ENCODE peak calls at places on chromosomes 1 and 21, in nine cellular contexts. One of them, this sample, is unnamed.
A peak's percentile ranks its signal among the peaks of the same experiment; 100 is the strongest.

GRCh38 chr1:10692401-10693021 is 103.9 kb downstream of the CASZ1 start:
- DNase-seq in GM12878: no peak
- DNase-seq in fibroblast of lung: no peak
- DNase-seq in IMR-90: no peak
- DNase-seq in neural progenitor cell: peak; percentile 57
- DNase-seq in H1: no peak
- DNase-seq in H9: no peak
- DNase-seq in astrocyte: no peak
- DNase-seq in HCT116: peak; percentile 19
- DNase-seq in this sample: no peak

GRCh38 chr1:1858382-1859086 is 32.4 kb downstream of the GNB1 start:
- DNase-seq in GM12878: no peak
- DNase-seq in fibroblast of lung: peak; percentile 87
- DNase-seq in IMR-90: peak; percentile 81
- DNase-seq in neural progenitor cell: peak; percentile 56
- DNase-seq in H1: no peak
- DNase-seq in H9: peak; percentile 55
- DNase-seq in astrocyte: peak; percentile 73
- DNase-seq in HCT116: no peak
- DNase-seq in this sample: no peak

GRCh38 chr1:187001198-187001904 is 172.6 kb downstream of the PLA2G4A start:
- DNase-seq in GM12878: no peak
- DNase-seq in fibroblast of lung: peak; percentile 85
- DNase-seq in IMR-90: peak; percentile 91
- DNase-seq in neural progenitor cell: no peak
- DNase-seq in H1: no peak
- DNase-seq in H9: no peak
- DNase-seq in astrocyte: peak; percentile 96
- DNase-seq in HCT116: no peak
- DNase-seq in this sample: peak; percentile 59

GRCh38 chr1:5891141-5891540 is 101.1 kb downstream of the NPHP4 start:
- DNase-seq in GM12878: no peak
- DNase-seq in fibroblast of lung: no peak
- DNase-seq in IMR-90: no peak
- DNase-seq in neural progenitor cell: no peak
- DNase-seq in H1: no peak
- DNase-seq in H9: no peak
- DNase-seq in astrocyte: no peak
- DNase-seq in HCT116: no peak
- DNase-seq in this sample: no peak

GRCh38 chr21:33666153-33666552 is 23.9 kb downstream of the ITSN1 start:
- DNase-seq in GM12878: no peak
- DNase-seq in fibroblast of lung: peak; percentile 42
- DNase-seq in IMR-90: peak; percentile 16
- DNase-seq in neural progenitor cell: no peak
- DNase-seq in H1: no peak
- DNase-seq in H9: no peak
- DNase-seq in astrocyte: no peak
- DNase-seq in HCT116: no peak
- DNase-seq in this sample: no peak

GRCh38 chr1:91768786-91769697 is 116.9 kb downstream of the TGFBR3 start:
- DNase-seq in GM12878: no peak
- DNase-seq in fibroblast of lung: peak; percentile 73
- DNase-seq in IMR-90: peak; percentile 80
- DNase-seq in neural progenitor cell: no peak
- DNase-seq in H1: no peak
- DNase-seq in H9: no peak
- DNase-seq in astrocyte: peak; percentile 71
- DNase-seq in HCT116: no peak
- DNase-seq in this sample: no peak

GRCh38 chr1:87336623-87337067 is 8.0 kb downstream of the LMO4 start:
- DNase-seq in GM12878: no peak
- DNase-seq in fibroblast of lung: peak; percentile 44
- DNase-seq in IMR-90: no peak
- DNase-seq in neural progenitor cell: peak; percentile 64
- DNase-seq in H1: no peak
- DNase-seq in H9: no peak
- DNase-seq in astrocyte: no peak
- DNase-seq in HCT116: no peak
- DNase-seq in this sample: no peak

GRCh38 chr1:30524840-30525617 is 198.4 kb downstream of the MATN1 start:
- DNase-seq in GM12878: no peak
- DNase-seq in fibroblast of lung: no peak
- DNase-seq in IMR-90: no peak
- DNase-seq in neural progenitor cell: no peak
- DNase-seq in H1: peak; percentile 34
- DNase-seq in H9: no peak
- DNase-seq in astrocyte: no peak
- DNase-seq in HCT116: no peak
- DNase-seq in this sample: no peak

GRCh38 chr1:93905051-93905450 is 4.2 kb downstream of the GCLM start:
- DNase-seq in GM12878: no peak
- DNase-seq in fibroblast of lung: peak; percentile 51
- DNase-seq in IMR-90: peak; percentile 39
- DNase-seq in neural progenitor cell: no peak
- DNase-seq in H1: no peak
- DNase-seq in H9: no peak
- DNase-seq in astrocyte: no peak
- DNase-seq in HCT116: no peak
- DNase-seq in this sample: no peak

GRCh38 chr1:201126832-201127754 is at the start of gene ASCL5:
- DNase-seq in GM12878: no peak
- DNase-seq in fibroblast of lung: peak; percentile 34
- DNase-seq in IMR-90: peak; percentile 59
- DNase-seq in neural progenitor cell: peak; percentile 46
- DNase-seq in H1: peak; percentile 67
- DNase-seq in H9: peak; percentile 91
- DNase-seq in astrocyte: peak; percentile 23
- DNase-seq in HCT116: peak; percentile 72
- DNase-seq in this sample: no peak

GRCh38 chr1:21106709-21107108 is 70.0 kb downstream of the EIF4G3 start:
- DNase-seq in GM12878: no peak
- DNase-seq in fibroblast of lung: no peak
- DNase-seq in IMR-90: no peak
- DNase-seq in neural progenitor cell: no peak
- DNase-seq in H1: no peak
- DNase-seq in H9: no peak
- DNase-seq in astrocyte: no peak
- DNase-seq in HCT116: no peak
- DNase-seq in this sample: no peak

GRCh38 chr1:53860967-53861411 is 22.9 kb upstream of the NDC1 start:
- DNase-seq in GM12878: no peak
- DNase-seq in fibroblast of lung: peak; percentile 64
- DNase-seq in IMR-90: peak; percentile 61
- DNase-seq in neural progenitor cell: peak; percentile 82
- DNase-seq in H1: peak; percentile 58
- DNase-seq in H9: peak; percentile 64
- DNase-seq in astrocyte: peak; percentile 21
- DNase-seq in HCT116: peak; percentile 32
- DNase-seq in this sample: peak; percentile 17
- H3K4me1 ChIP-seq in GM12878: no peaks in the 10 kb centered on the region
- H3K4me1 ChIP-seq in fibroblast of lung: no peaks in the 10 kb centered on the region
- H3K4me1 ChIP-seq in IMR-90: no peaks in the 10 kb centered on the region
- H3K4me1 ChIP-seq in neural progenitor cell: peaks cover 4% of the 10 kb centered on the region
- H3K4me1 ChIP-seq in H1: no peaks in the 10 kb centered on the region
- H3K4me1 ChIP-seq in H9: no peaks in the 10 kb centered on the region
- H3K4me1 ChIP-seq in astrocyte: no peaks in the 10 kb centered on the region
- H3K4me1 ChIP-seq in HCT116: no peaks in the 10 kb centered on the region
- H3K4me1 ChIP-seq in this sample: no peaks in the 10 kb centered on the region

DNA sequence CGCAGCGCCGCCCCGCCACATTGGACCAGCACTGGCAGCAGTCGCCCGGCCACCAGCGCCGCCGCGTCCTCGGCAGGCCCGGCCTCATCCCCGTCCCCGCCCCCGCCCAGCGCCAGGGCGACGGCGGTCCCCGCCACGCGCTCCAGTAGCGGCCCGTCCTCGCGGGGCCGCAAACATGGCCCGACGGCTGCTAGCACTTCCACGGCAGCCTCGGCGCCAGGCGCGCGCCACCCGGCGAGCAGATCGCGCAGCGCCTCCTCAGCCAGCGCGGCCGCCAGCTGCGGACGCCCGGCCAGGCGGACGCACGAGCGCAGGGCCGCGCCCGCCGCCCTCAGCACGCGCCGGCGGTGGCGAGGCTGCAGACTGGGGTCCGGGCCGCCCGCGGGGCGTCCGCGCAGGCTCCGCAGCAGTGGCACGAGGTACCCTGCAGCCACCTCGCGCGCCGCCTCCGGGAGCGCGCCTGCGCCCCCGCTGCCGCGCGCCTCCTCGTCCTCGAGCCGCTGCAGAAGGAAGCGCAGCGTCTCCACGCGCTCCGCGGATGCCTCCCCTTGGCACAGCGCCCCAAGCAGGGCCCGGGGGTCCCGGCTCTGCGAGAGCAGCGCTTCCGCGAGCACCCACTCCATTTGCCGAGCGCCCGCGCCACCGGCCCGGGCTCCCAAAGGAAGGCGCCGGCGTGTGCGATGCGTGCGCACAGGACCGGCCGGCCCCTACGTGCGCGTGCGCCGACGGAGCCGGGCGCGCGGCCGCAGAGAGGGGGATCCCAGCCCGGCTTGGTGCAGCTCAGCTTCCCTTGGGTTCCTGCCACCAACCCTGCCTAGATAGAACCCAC is at the start of gene TARBP1:
- DNase-seq in GM12878: no peak
- DNase-seq in fibroblast of lung: peak; percentile 73
- DNase-seq in IMR-90: peak; percentile 78
- DNase-seq in neural progenitor cell: peak; percentile 90
- DNase-seq in H1: peak; percentile 82
- DNase-seq in H9: peak; percentile 76
- DNase-seq in astrocyte: peak; percentile 66
- DNase-seq in HCT116: peak; percentile 22
- DNase-seq in this sample: no peak
- TF ChIP-seq CTCF in GM12878: peak; percentile 12
- TF ChIP-seq CTCF in fibroblast of lung: no peak
- TF ChIP-seq CTCF in IMR-90: peak; percentile 36
- TF ChIP-seq CTCF in neural progenitor cell: no peak
- TF ChIP-seq CTCF in H1: no peak
- TF ChIP-seq CTCF in H9: no peak
- TF ChIP-seq CTCF in astrocyte: no peak
- TF ChIP-seq CTCF in HCT116: no peak
- TF ChIP-seq CTCF in this sample: peak; percentile 53

GRCh38 chr21:43608225-43608624 is 51.1 kb downstream of the HSF2BP start:
- DNase-seq in GM12878: no peak
- DNase-seq in fibroblast of lung: peak; percentile 87
- DNase-seq in IMR-90: peak; percentile 86
- DNase-seq in neural progenitor cell: no peak
- DNase-seq in H1: no peak
- DNase-seq in H9: no peak
- DNase-seq in astrocyte: peak; percentile 94
- DNase-seq in HCT116: no peak
- DNase-seq in this sample: no peak

GRCh38 chr21:43604505-43605204 is 54.6 kb downstream of the HSF2BP start:
- DNase-seq in GM12878: no peak
- DNase-seq in fibroblast of lung: no peak
- DNase-seq in IMR-90: no peak
- DNase-seq in neural progenitor cell: no peak
- DNase-seq in H1: no peak
- DNase-seq in H9: no peak
- DNase-seq in astrocyte: no peak
- DNase-seq in HCT116: no peak
- DNase-seq in this sample: no peak

GRCh38 chr21:43603230-43603626 is 56.1 kb downstream of the HSF2BP start:
- DNase-seq in GM12878: no peak
- DNase-seq in fibroblast of lung: no peak
- DNase-seq in IMR-90: no peak
- DNase-seq in neural progenitor cell: no peak
- DNase-seq in H1: no peak
- DNase-seq in H9: no peak
- DNase-seq in astrocyte: no peak
- DNase-seq in HCT116: no peak
- DNase-seq in this sample: no peak

GRCh38 chr21:43603641-43604504 is 55.4 kb downstream of the HSF2BP start:
- DNase-seq in GM12878: no peak
- DNase-seq in fibroblast of lung: peak; percentile 41
- DNase-seq in IMR-90: peak; percentile 67
- DNase-seq in neural progenitor cell: peak; percentile 25
- DNase-seq in H1: no peak
- DNase-seq in H9: no peak
- DNase-seq in astrocyte: peak; percentile 66
- DNase-seq in HCT116: no peak
- DNase-seq in this sample: no peak

DNA sequence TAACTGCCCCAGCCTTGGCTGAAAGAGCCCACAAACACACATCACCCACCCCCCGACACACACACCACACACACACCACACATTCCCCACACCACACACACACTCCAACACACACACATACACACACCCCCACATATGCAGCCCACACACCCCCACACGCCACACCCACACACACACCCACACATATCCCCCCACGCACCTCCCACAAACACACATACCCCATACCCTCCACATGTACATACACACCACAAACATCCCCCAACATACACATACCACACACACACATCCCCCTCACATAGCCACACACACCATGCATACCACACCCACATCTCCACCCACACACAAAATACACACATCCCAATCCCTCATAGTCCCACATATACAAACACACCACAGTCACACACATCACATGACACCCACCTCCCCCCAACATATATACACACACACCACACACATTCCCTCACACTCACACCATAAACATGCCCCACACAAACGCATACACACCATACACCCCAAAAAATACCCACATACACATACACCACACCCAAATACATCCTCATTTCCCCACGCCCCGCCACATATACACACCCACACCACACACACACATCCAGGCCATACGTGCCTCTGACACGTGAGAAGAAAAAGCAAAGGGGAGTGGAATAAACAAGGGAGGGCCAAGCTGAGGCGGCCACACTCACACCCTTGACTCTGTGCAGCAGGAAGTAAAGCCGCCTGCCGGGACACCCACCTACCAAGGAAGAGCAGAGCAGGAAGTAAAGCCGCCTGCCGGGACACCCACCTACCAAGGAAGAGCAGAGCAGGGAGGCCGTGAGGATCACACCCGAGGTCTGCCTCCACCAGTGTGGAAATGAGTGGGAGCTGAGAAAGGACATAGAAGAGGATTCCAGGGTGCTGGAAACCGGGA is 53.7 kb downstream of the HSF2BP start:
- DNase-seq in GM12878: no peak
- DNase-seq in fibroblast of lung: no peak
- DNase-seq in IMR-90: no peak
- DNase-seq in neural progenitor cell: no peak
- DNase-seq in H1: no peak
- DNase-seq in H9: no peak
- DNase-seq in astrocyte: no peak
- DNase-seq in HCT116: no peak
- DNase-seq in this sample: no peak
- H3K9ac ChIP-seq in GM12878: no peak overlapping the region
- H3K9ac ChIP-seq in fibroblast of lung: no peak overlapping the region
- H3K9ac ChIP-seq in IMR-90: no peak overlapping the region
- H3K9ac ChIP-seq in neural progenitor cell: no peak overlapping the region
- H3K9ac ChIP-seq in H1: no peak overlapping the region
- H3K9ac ChIP-seq in H9: no peak overlapping the region
- H3K9ac ChIP-seq in astrocyte: peak overlapping the region; percentile 23
- H3K9ac ChIP-seq in HCT116: no peak overlapping the region
- H3K9ac ChIP-seq in this sample: no peak overlapping the region

DNA sequence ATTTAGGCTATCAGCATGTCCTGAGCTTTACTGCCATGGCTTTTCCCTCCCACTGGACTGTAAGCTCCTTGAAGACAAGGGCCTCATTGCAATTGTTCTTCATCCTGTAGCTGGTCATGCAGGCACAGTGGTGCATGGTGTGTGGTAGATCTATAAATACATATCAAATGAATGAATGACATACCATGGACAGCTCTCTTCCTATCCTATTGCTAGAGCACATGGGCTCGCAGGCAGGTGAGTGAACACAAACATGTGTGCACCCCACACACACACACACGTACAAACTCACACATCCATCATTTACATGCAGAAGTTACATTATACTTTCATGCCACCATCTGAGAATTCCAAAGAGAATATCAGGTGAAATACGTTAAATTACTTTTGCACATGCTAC is 172.9 kb upstream of the RUNX1 start:
- DNase-seq in GM12878: no peak
- DNase-seq in fibroblast of lung: no peak
- DNase-seq in IMR-90: no peak
- DNase-seq in neural progenitor cell: no peak
- DNase-seq in H1: no peak
- DNase-seq in H9: no peak
- DNase-seq in astrocyte: no peak
- DNase-seq in HCT116: no peak
- DNase-seq in this sample: no peak
- H3K4me1 ChIP-seq in GM12878: peaks cover 20% of the 10 kb centered on the region
- H3K4me1 ChIP-seq in fibroblast of lung: peaks cover 4% of the 10 kb centered on the region
- H3K4me1 ChIP-seq in IMR-90: peaks cover 16% of the 10 kb centered on the region
- H3K4me1 ChIP-seq in neural progenitor cell: peaks cover 35% of the 10 kb centered on the region
- H3K4me1 ChIP-seq in H1: no peaks in the 10 kb centered on the region
- H3K4me1 ChIP-seq in H9: peaks cover 6% of the 10 kb centered on the region
- H3K4me1 ChIP-seq in astrocyte: peaks cover 27% of the 10 kb centered on the region
- H3K4me1 ChIP-seq in HCT116: peaks cover 46% of the 10 kb centered on the region
- H3K4me1 ChIP-seq in this sample: peaks cover 19% of the 10 kb centered on the region